ENCODE peak calls at places on chromosome 20, in four cellular contexts. R is activated T-cell treated with anti-CD3 and anti-CD28 coated beads for 1 hour, O is ACHN, V is cortex of kidney. N is an unnamed sample.

GRCh38 chr20:43904195-43904594 is 10.5 kb upstream of the TOX2 start:
- DNase-seq in R (no peak), O (no peak), V (no peak), N (no peak)

GRCh38 chr20:5825136-5825719 is 75.0 kb downstream of the SHLD1 start:
- DNase-seq in R (no peak), O (no peak), V (no peak), N (no peak)

GRCh38 chr20:63829943-63830820 is 882 bp downstream of the ZBTB46 start:
- DNase-seq in R (no peak), O (no peak), V (no peak), N (peak; percentile 66)

GRCh38 chr20:35005463-35005961 is 49.8 kb downstream of the MYH7B start:
- DNase-seq in R (no peak), O (no peak), V (no peak), N (no peak)

GRCh38 chr20:36061754-36062153 is 92.8 kb upstream of the EPB41L1 start:
- DNase-seq in R (no peak), O (no peak), V (no peak), N (no peak)

GRCh38 chr20:54351371-54352136 is 123.8 kb upstream of the DOK5 start:
- DNase-seq in R (no peak), O (no peak), V (no peak), N (no peak)

GRCh38 chr20:4896119-4896700 is 105.1 kb downstream of the SLC23A2 start:
- DNase-seq in R (no peak), O (no peak), V (no peak), N (no peak)

GRCh38 chr20:33392016-33392415 is 9.3 kb downstream of the CDK5RAP1 start:
- DNase-seq in R (no peak), O (no peak), V (no peak), N (no peak)

GRCh38 chr20:41643504-41643938 is 25.3 kb upstream of the CHD6 start:
- DNase-seq in R (no peak), O (peak; percentile 5), V (no peak), N (peak; percentile 40)

GRCh38 chr20:45053441-45054351 is 47.2 kb downstream of the KCNS1 start:
- DNase-seq in R (no peak), O (no peak), V (no peak), N (no peak)

GRCh38 chr20:21259346-21259745 is 43.8 kb upstream of the XRN2 start:
- DNase-seq in R (no peak), O (no peak), V (no peak), N (no peak)

GRCh38 chr20:44601801-44602204 is 19.4 kb downstream of the PKIG start:
- DNase-seq in R (no peak), O (no peak), V (no peak), N (no peak)

GRCh38 chr20:51404297-51405060 is 138.0 kb downstream of the NFATC2 start:
- DNase-seq in R (peak; percentile 62), O (no peak), V (no peak), N (peak; percentile 89)

GRCh38 chr20:17827759-17828559 is 128.2 kb downstream of the BANF2 start:
- DNase-seq in R (no peak), O (no peak), V (no peak), N (no peak)

GRCh38 chr20:46099491-46100287 is 9.9 kb upstream of the NCOA5 start:
- DNase-seq in R (no peak), O (peak; percentile 66), V (no peak), N (no peak)